ENCODE peak calls at places on chromosomes 6 and 20, in seven cellular contexts. One of them, this sample, is unnamed. For H3K36me3, the result is how much of the 10 kb centered on the place peaks cover.

GRCh38 chr20:44218441-44218840 is 7.9 kb upstream of the OSER1 start:
- DNase-seq in breast epithelium: no peak
- DNase-seq in upper lobe of left lung: peak
- DNase-seq in mammary epithelial cell: no peak
- DNase-seq in uterus: no peak
- DNase-seq in left ventricle myocardium inferior: no peak
- DNase-seq in endodermal cell: no peak
- DNase-seq in this sample: no peak

GRCh38 chr6:21538186-21538798 is 55.3 kb upstream of the SOX4 start:
- DNase-seq in breast epithelium: no peak
- DNase-seq in upper lobe of left lung: no peak
- DNase-seq in mammary epithelial cell: peak
- DNase-seq in uterus: no peak
- DNase-seq in left ventricle myocardium inferior: no peak
- DNase-seq in endodermal cell: no peak
- DNase-seq in this sample: no peak

GRCh38 chr20:7399114-7399513 is 541.1 kb downstream of the HAO1 start:
- DNase-seq in breast epithelium: no peak
- DNase-seq in upper lobe of left lung: no peak
- DNase-seq in mammary epithelial cell: no peak
- DNase-seq in uterus: no peak
- DNase-seq in left ventricle myocardium inferior: no peak
- DNase-seq in endodermal cell: no peak
- DNase-seq in this sample: no peak

GRCh38 chr6:139536751-139537617 is 162.5 kb upstream of the CITED2 start:
- DNase-seq in breast epithelium: no peak
- DNase-seq in upper lobe of left lung: peak
- DNase-seq in mammary epithelial cell: no peak
- DNase-seq in uterus: no peak
- DNase-seq in left ventricle myocardium inferior: no peak
- DNase-seq in endodermal cell: no peak
- DNase-seq in this sample: no peak

GRCh38 chr6:169863149-169863525 is 111.7 kb downstream of the ERMARD start:
- DNase-seq in breast epithelium: no peak
- DNase-seq in upper lobe of left lung: peak
- DNase-seq in mammary epithelial cell: no peak
- DNase-seq in uterus: no peak
- DNase-seq in left ventricle myocardium inferior: no peak
- DNase-seq in endodermal cell: no peak
- DNase-seq in this sample: no peak

GRCh38 chr20:59566631-59567524 is 37.5 kb upstream of the PHACTR3 start:
- DNase-seq in breast epithelium: no peak
- DNase-seq in upper lobe of left lung: no peak
- DNase-seq in mammary epithelial cell: no peak
- DNase-seq in uterus: no peak
- DNase-seq in left ventricle myocardium inferior: no peak
- DNase-seq in endodermal cell: no peak
- DNase-seq in this sample: peak

GRCh38 chr6:169158750-169159149 is 94.9 kb downstream of the THBS2 start:
- DNase-seq in breast epithelium: no peak
- DNase-seq in upper lobe of left lung: no peak
- DNase-seq in mammary epithelial cell: no peak
- DNase-seq in uterus: no peak
- DNase-seq in left ventricle myocardium inferior: no peak
- DNase-seq in endodermal cell: peak
- DNase-seq in this sample: no peak

GRCh38 chr6:28981391-28981832 is 23.7 kb downstream of the ZNF311 start:
- DNase-seq in breast epithelium: peak
- DNase-seq in upper lobe of left lung: peak
- DNase-seq in mammary epithelial cell: peak
- DNase-seq in uterus: peak
- DNase-seq in left ventricle myocardium inferior: peak
- DNase-seq in endodermal cell: peak
- DNase-seq in this sample: no peak

GRCh38 chr20:24958506-24959385 is 9.7 kb downstream of the CST7 start:
- DNase-seq in breast epithelium: no peak
- DNase-seq in upper lobe of left lung: peak
- DNase-seq in mammary epithelial cell: no peak
- DNase-seq in uterus: no peak
- DNase-seq in left ventricle myocardium inferior: no peak
- DNase-seq in endodermal cell: peak
- DNase-seq in this sample: no peak

GRCh38 chr6:52352239-52353008 is 9.5 kb upstream of the PAQR8 start:
- DNase-seq in breast epithelium: peak
- DNase-seq in upper lobe of left lung: peak
- DNase-seq in mammary epithelial cell: peak
- DNase-seq in uterus: no peak
- DNase-seq in left ventricle myocardium inferior: no peak
- DNase-seq in endodermal cell: no peak
- DNase-seq in this sample: peak

GRCh38 chr20:58651823-58652605 is 931 bp downstream of the STX16 start:
- DNase-seq in breast epithelium: peak
- DNase-seq in upper lobe of left lung: peak
- DNase-seq in mammary epithelial cell: peak
- DNase-seq in uterus: no peak
- DNase-seq in left ventricle myocardium inferior: peak
- DNase-seq in endodermal cell: peak
- DNase-seq in this sample: peak

GRCh38 chr6:42162384-42162783 is 10.8 kb upstream of the GUCA1A start:
- DNase-seq in breast epithelium: no peak
- DNase-seq in upper lobe of left lung: no peak
- DNase-seq in mammary epithelial cell: no peak
- DNase-seq in uterus: no peak
- DNase-seq in left ventricle myocardium inferior: no peak
- DNase-seq in endodermal cell: peak
- DNase-seq in this sample: no peak

GRCh38 chr6:121142093-121142492 is 192.2 kb downstream of the TBC1D32 start:
- DNase-seq in breast epithelium: no peak
- DNase-seq in upper lobe of left lung: no peak
- DNase-seq in mammary epithelial cell: peak
- DNase-seq in uterus: no peak
- DNase-seq in left ventricle myocardium inferior: no peak
- DNase-seq in endodermal cell: no peak
- DNase-seq in this sample: no peak

GRCh38 chr6:5334341-5334740 is 73.0 kb downstream of the FARS2 start:
- DNase-seq in breast epithelium: no peak
- DNase-seq in upper lobe of left lung: no peak
- DNase-seq in mammary epithelial cell: no peak
- DNase-seq in uterus: no peak
- DNase-seq in left ventricle myocardium inferior: no peak
- DNase-seq in endodermal cell: no peak
- DNase-seq in this sample: no peak

GRCh38 chr6:36220211-36220610 is 23.7 kb downstream of the BRPF3 start:
- DNase-seq in breast epithelium: no peak
- DNase-seq in upper lobe of left lung: no peak
- DNase-seq in mammary epithelial cell: no peak
- DNase-seq in uterus: no peak
- DNase-seq in left ventricle myocardium inferior: no peak
- DNase-seq in endodermal cell: no peak
- DNase-seq in this sample: no peak

GRCh38 chr6:22886881-22887581 is 317.7 kb downstream of the HDGFL1 start:
- DNase-seq in breast epithelium: no peak
- DNase-seq in upper lobe of left lung: no peak
- DNase-seq in mammary epithelial cell: peak
- DNase-seq in uterus: no peak
- DNase-seq in left ventricle myocardium inferior: no peak
- DNase-seq in endodermal cell: no peak
- DNase-seq in this sample: no peak

GRCh38 chr20:10194166-10194565 is 24.5 kb upstream of the SNAP25 start:
- DNase-seq in breast epithelium: no peak
- DNase-seq in upper lobe of left lung: no peak
- DNase-seq in mammary epithelial cell: no peak
- DNase-seq in uterus: no peak
- DNase-seq in left ventricle myocardium inferior: no peak
- DNase-seq in endodermal cell: no peak
- DNase-seq in this sample: no peak

GRCh38 chr6:45619994-45620471 is 242.3 kb upstream of the SUPT3H start:
- DNase-seq in breast epithelium: no peak
- DNase-seq in upper lobe of left lung: no peak
- DNase-seq in mammary epithelial cell: no peak
- DNase-seq in uterus: no peak
- DNase-seq in left ventricle myocardium inferior: no peak
- DNase-seq in endodermal cell: no peak
- DNase-seq in this sample: no peak

GRCh38 chr6:134295953-134296553 is 21.9 kb downstream of the SGK1 start:
- DNase-seq in breast epithelium: no peak
- DNase-seq in upper lobe of left lung: peak
- DNase-seq in mammary epithelial cell: peak
- DNase-seq in uterus: peak
- DNase-seq in left ventricle myocardium inferior: no peak
- DNase-seq in endodermal cell: no peak
- DNase-seq in this sample: no peak

GRCh38 chr6:1970151-1970561 is 275.2 kb downstream of the GMDS start:
- DNase-seq in breast epithelium: no peak
- DNase-seq in upper lobe of left lung: no peak
- DNase-seq in mammary epithelial cell: no peak
- DNase-seq in uterus: no peak
- DNase-seq in left ventricle myocardium inferior: no peak
- DNase-seq in endodermal cell: peak
- DNase-seq in this sample: no peak

GRCh38 chr6:38216451-38216850 is 396.9 kb downstream of the ZFAND3 start:
- DNase-seq in breast epithelium: no peak
- DNase-seq in upper lobe of left lung: no peak
- DNase-seq in mammary epithelial cell: no peak
- DNase-seq in uterus: no peak
- DNase-seq in left ventricle myocardium inferior: no peak
- DNase-seq in endodermal cell: peak
- DNase-seq in this sample: no peak

GRCh38 chr20:49112596-49113274 is 66.6 kb downstream of the CSE1L start:
- DNase-seq in breast epithelium: no peak
- DNase-seq in upper lobe of left lung: no peak
- DNase-seq in mammary epithelial cell: no peak
- DNase-seq in uterus: no peak
- DNase-seq in left ventricle myocardium inferior: no peak
- DNase-seq in endodermal cell: no peak
- DNase-seq in this sample: no peak

GRCh38 chr20:49110767-49111694 is 64.9 kb downstream of the CSE1L start:
- DNase-seq in breast epithelium: no peak
- DNase-seq in upper lobe of left lung: no peak
- DNase-seq in mammary epithelial cell: no peak
- DNase-seq in uterus: no peak
- DNase-seq in left ventricle myocardium inferior: no peak
- DNase-seq in endodermal cell: no peak
- DNase-seq in this sample: no peak

GRCh38 chr20:49119972-49120371 is 68.2 kb downstream of the STAU1 start:
- DNase-seq in breast epithelium: no peak
- DNase-seq in upper lobe of left lung: no peak
- DNase-seq in mammary epithelial cell: no peak
- DNase-seq in uterus: no peak
- DNase-seq in left ventricle myocardium inferior: no peak
- DNase-seq in endodermal cell: no peak
- DNase-seq in this sample: no peak

GRCh38 chr20:49118307-49118706 is 69.8 kb downstream of the STAU1 start:
- DNase-seq in breast epithelium: no peak
- DNase-seq in upper lobe of left lung: no peak
- DNase-seq in mammary epithelial cell: no peak
- DNase-seq in uterus: no peak
- DNase-seq in left ventricle myocardium inferior: no peak
- DNase-seq in endodermal cell: no peak
- DNase-seq in this sample: no peak

DNA sequence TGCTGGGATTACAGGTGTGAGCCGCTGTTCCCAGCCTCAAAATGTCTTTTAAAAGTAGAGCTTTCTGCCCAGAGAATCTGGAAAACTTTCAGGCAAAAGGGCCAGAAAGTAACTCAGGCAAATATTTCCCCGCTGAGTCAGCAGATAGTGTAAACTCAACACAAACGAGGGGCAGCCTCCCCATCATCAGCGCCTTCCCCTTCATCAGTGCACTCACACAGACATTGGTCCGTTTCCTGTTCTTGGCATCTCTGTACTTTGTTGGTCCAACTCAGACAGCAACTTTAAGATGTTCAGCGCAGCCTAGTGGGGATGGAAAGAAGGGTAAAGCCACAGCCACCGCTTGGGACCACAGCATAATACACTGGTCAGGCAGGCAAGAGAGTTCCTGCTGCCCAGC is 69.5 kb downstream of the CSE1L start:
- DNase-seq in breast epithelium: no peak
- DNase-seq in upper lobe of left lung: no peak
- DNase-seq in mammary epithelial cell: no peak
- DNase-seq in uterus: no peak
- DNase-seq in left ventricle myocardium inferior: no peak
- DNase-seq in endodermal cell: no peak
- DNase-seq in this sample: no peak
- H3K36me3 ChIP-seq in breast epithelium: under half
- H3K36me3 ChIP-seq in upper lobe of left lung: half or more
- H3K36me3 ChIP-seq in mammary epithelial cell: under half
- H3K36me3 ChIP-seq in uterus: under half
- H3K36me3 ChIP-seq in left ventricle myocardium inferior: half or more
- H3K36me3 ChIP-seq in endodermal cell: half or more
- H3K36me3 ChIP-seq in this sample: half or more

DNA sequence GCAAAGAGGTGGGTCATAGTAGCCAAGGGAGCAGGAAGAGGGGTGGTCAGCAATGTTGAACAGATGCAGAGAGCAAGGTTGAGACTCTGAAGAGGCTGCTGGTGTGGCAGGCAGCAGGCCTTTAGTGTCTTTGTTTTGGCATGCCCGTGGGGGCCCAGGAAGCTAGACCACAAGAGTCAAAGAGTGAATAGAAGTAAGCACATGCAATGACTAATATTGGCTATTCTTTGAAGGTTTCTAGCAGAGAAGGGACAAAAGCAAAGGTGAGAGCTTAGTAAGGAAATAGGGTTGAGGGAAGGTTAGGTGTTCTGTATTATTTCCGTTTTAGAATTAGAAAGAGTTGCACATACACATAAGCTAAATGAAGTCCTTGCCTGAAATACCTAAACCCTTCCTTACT is 18.8 kb downstream of the TDRD6 start:
- DNase-seq in breast epithelium: no peak
- DNase-seq in upper lobe of left lung: no peak
- DNase-seq in mammary epithelial cell: peak
- DNase-seq in uterus: no peak
- DNase-seq in left ventricle myocardium inferior: no peak
- DNase-seq in endodermal cell: no peak
- DNase-seq in this sample: no peak
- TF ChIP-seq CTCF in breast epithelium: no peak
- TF ChIP-seq CTCF in upper lobe of left lung: no peak
- TF ChIP-seq CTCF in mammary epithelial cell: no peak
- TF ChIP-seq CTCF in uterus: no peak
- TF ChIP-seq CTCF in left ventricle myocardium inferior: no peak
- TF ChIP-seq CTCF in endodermal cell: no peak
- TF ChIP-seq CTCF in this sample: no peak

GRCh38 chr20:32772046-32772445 is 9.9 kb downstream of the DNMT3B start:
- DNase-seq in breast epithelium: no peak
- DNase-seq in upper lobe of left lung: no peak
- DNase-seq in mammary epithelial cell: no peak
- DNase-seq in uterus: no peak
- DNase-seq in left ventricle myocardium inferior: no peak
- DNase-seq in endodermal cell: no peak
- DNase-seq in this sample: no peak
- H3K36me3 ChIP-seq in breast epithelium: under half
- H3K36me3 ChIP-seq in upper lobe of left lung: under half
- H3K36me3 ChIP-seq in mammary epithelial cell: under half
- H3K36me3 ChIP-seq in uterus: under half
- H3K36me3 ChIP-seq in left ventricle myocardium inferior: under half
- H3K36me3 ChIP-seq in endodermal cell: half or more
- H3K36me3 ChIP-seq in this sample: under half

DNA sequence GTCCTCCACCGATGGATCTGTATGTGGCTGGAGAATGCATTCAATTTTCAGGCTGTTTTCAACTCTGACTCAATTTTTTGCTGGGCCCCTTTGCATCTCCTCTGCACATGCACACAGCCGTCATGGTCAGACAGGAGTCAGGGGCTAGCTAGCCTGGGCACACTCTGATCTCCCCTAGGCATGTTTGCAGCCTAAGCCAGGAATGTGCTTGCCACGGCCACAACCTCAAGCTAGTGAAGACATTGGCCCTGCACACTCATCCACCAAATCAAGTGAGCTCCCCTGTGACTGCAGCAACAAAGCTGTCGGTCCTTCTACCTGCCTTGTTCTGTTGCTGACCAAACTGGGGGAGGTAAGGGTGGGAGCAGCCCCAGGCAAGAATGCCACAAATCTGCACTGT is 300.5 kb downstream of the ESR1 start:
- DNase-seq in breast epithelium: no peak
- DNase-seq in upper lobe of left lung: no peak
- DNase-seq in mammary epithelial cell: no peak
- DNase-seq in uterus: no peak
- DNase-seq in left ventricle myocardium inferior: no peak
- DNase-seq in endodermal cell: no peak
- DNase-seq in this sample: no peak
- TF ChIP-seq CTCF in breast epithelium: no peak
- TF ChIP-seq CTCF in upper lobe of left lung: no peak
- TF ChIP-seq CTCF in mammary epithelial cell: no peak
- TF ChIP-seq CTCF in uterus: no peak
- TF ChIP-seq CTCF in left ventricle myocardium inferior: no peak
- TF ChIP-seq CTCF in endodermal cell: no peak
- TF ChIP-seq CTCF in this sample: no peak

This sample was measured in upper lobe of right lung.